ENCODE peak calls at places on chromosomes 6 and 20, in nine cellular contexts. B is heart left ventricle, Y is AG04450, Z is stomach, D is upper lobe of right lung, J is right cardiac atrium, K is WERI-Rb-1, A is neuronal stem cell, U is transverse colon. P is an unnamed sample.

GRCh38 chr20:31842471-31843157 is 2.8 kb downstream of the FOXS1 start:
- DNase-seq in B (peak; percentile 87), Y (no peak), Z (no peak), D (no peak), J (peak; percentile 79), K (no peak), A (no peak), U (no peak), P (no peak)

GRCh38 chr6:22227824-22228610 is 68.8 kb downstream of the PRL start:
- DNase-seq in B (no peak), Y (no peak), Z (no peak), D (no peak), J (no peak), K (no peak), A (no peak), U (no peak), P (no peak)

GRCh38 chr6:106525111-106525884 is 104.0 kb downstream of the RTN4IP1 start:
- DNase-seq in B (no peak), Y (no peak), Z (no peak), D (no peak), J (no peak), K (no peak), A (no peak), U (no peak), P (no peak)

GRCh38 chr6:13491538-13491937 is 4.1 kb upstream of the GFOD1 start:
- DNase-seq in B (no peak), Y (no peak), Z (no peak), D (no peak), J (no peak), K (no peak), A (no peak), U (no peak), P (no peak)

GRCh38 chr6:139135578-139136545 is 982 bp downstream of the HECA start:
- DNase-seq in B (peak; percentile 82), Y (no peak), Z (peak; percentile 72), D (peak; percentile 90), J (peak; percentile 76), K (peak; percentile 29), A (no peak), U (peak; percentile 78), P (peak; percentile 18)

GRCh38 chr6:47134476-47135189 is 92.5 kb upstream of the ADGRF1 start:
- DNase-seq in B (no peak), Y (peak; percentile 81), Z (no peak), D (no peak), J (no peak), K (no peak), A (no peak), U (no peak), P (no peak)

GRCh38 chr6:40307712-40308111 is 279.5 kb downstream of the LRFN2 start:
- DNase-seq in B (no peak), Y (no peak), Z (no peak), D (no peak), J (no peak), K (no peak), A (no peak), U (no peak), P (no peak)

GRCh38 chr6:117272886-117273285 is 7.5 kb downstream of the VGLL2 start:
- DNase-seq in B (no peak), Y (no peak), Z (no peak), D (no peak), J (no peak), K (no peak), A (no peak), U (no peak), P (no peak)

GRCh38 chr6:31125162-31125561 is 4.9 kb upstream of the CDSN start:
- DNase-seq in B (peak; percentile 63), Y (no peak), Z (peak; percentile 63), D (peak; percentile 78), J (peak; percentile 48), K (no peak), A (no peak), U (no peak), P (no peak)

GRCh38 chr6:144264270-144265060 is 20.7 kb upstream of the UTRN start:
- DNase-seq in B (no peak), Y (peak; percentile 82), Z (no peak), D (no peak), J (no peak), K (no peak), A (no peak), U (no peak), P (no peak)

GRCh38 chr6:168155193-168155592 is 76.2 kb upstream of the FRMD1 start:
- DNase-seq in B (peak; percentile 10), Y (no peak), Z (no peak), D (no peak), J (no peak), K (no peak), A (no peak), U (no peak), P (no peak)

GRCh38 chr6:35496036-35496850 is 636 bp downstream of the TEAD3 start:
- DNase-seq in B (peak; percentile 49), Y (no peak), Z (peak; percentile 54), D (peak; percentile 83), J (peak; percentile 62), K (no peak), A (peak; percentile 59), U (peak; percentile 58), P (no peak)

GRCh38 chr6:139736507-139736906 is 362.1 kb upstream of the CITED2 start:
- DNase-seq in B (no peak), Y (no peak), Z (no peak), D (no peak), J (no peak), K (no peak), A (no peak), U (no peak), P (no peak)

GRCh38 chr6:161618816-161619454 is 345.1 kb upstream of the AGPAT4 start:
- DNase-seq in B (no peak), Y (no peak), Z (no peak), D (no peak), J (peak; percentile 44), K (peak; percentile 79), A (peak; percentile 27), U (no peak), P (peak; percentile 56)

GRCh38 chr6:79597155-79597554 is 34.0 kb upstream of the SH3BGRL2 start:
- DNase-seq in B (no peak), Y (no peak), Z (no peak), D (no peak), J (no peak), K (no peak), A (no peak), U (no peak), P (no peak)
- H3K27ac ChIP-seq in B (no peak overlapping the region), Y (no peak overlapping the region), Z (no peak overlapping the region), D (no peak overlapping the region), J (no peak overlapping the region), K (no peak overlapping the region), A (no peak overlapping the region), U (no peak overlapping the region), P (no peak overlapping the region)

GRCh38 chr6:53320964-53321363 is 27.8 kb downstream of the ELOVL5 start:
- DNase-seq in B (no peak), Y (no peak), Z (no peak), D (no peak), J (no peak), K (no peak), A (no peak), U (no peak), P (no peak)

GRCh38 chr6:53322188-53323029 is 26.3 kb downstream of the ELOVL5 start:
- DNase-seq in B (no peak), Y (no peak), Z (no peak), D (no peak), J (no peak), K (no peak), A (no peak), U (no peak), P (no peak)

GRCh38 chr6:53317861-53318260 is 30.9 kb downstream of the ELOVL5 start:
- DNase-seq in B (no peak), Y (no peak), Z (no peak), D (no peak), J (no peak), K (no peak), A (no peak), U (no peak), P (no peak)

GRCh38 chr6:53318429-53318828 is 30.3 kb downstream of the ELOVL5 start:
- DNase-seq in B (no peak), Y (no peak), Z (no peak), D (no peak), J (no peak), K (no peak), A (no peak), U (no peak), P (no peak)

DNA sequence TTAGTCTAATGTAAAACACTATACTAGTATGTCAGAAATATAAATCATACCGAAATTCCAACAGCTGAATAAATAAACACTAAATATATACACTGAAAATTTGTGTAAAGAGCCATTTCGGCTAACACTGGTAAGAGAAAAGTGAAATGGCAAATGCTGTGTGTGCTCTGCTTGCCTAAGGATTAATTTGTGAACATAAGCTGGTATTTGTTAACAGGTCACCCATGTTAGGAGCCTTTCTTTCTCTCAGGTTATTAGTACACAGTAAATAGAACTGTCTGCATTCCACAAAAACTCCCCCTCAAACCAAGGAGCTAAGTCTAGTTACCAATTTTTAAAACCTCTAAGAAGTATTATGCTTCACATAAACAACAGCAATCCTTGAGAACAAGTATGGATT is 27.0 kb downstream of the ELOVL5 start:
- DNase-seq in B (no peak), Y (no peak), Z (no peak), D (no peak), J (no peak), K (no peak), A (no peak), U (no peak), P (no peak)
- H3K27ac ChIP-seq in B (peak overlapping the region; percentile 25), Y (no peak overlapping the region), Z (no peak overlapping the region), D (no peak overlapping the region), J (no peak overlapping the region), K (no peak overlapping the region), A (no peak overlapping the region), U (peak overlapping the region; percentile 53), P (no peak overlapping the region)

GRCh38 chr20:36836591-36837329 is 39.2 kb upstream of the TLDC2 start:
- DNase-seq in B (peak; percentile 51), Y (no peak), Z (peak; percentile 62), D (peak; percentile 79), J (peak; percentile 61), K (peak; percentile 89), A (no peak), U (peak; percentile 83), P (no peak)
- H3K27ac ChIP-seq in B (peak overlapping the region; percentile 62), Y (peak overlapping the region; percentile 31), Z (peak overlapping the region; percentile 75), D (peak overlapping the region; percentile 47), J (no peak overlapping the region), K (peak overlapping the region; percentile 47), A (peak overlapping the region; percentile 61), U (peak overlapping the region; percentile 87), P (peak overlapping the region; percentile 96)

GRCh38 chr6:154480144-154480639 is 30.3 kb downstream of the CNKSR3 start:
- DNase-seq in B (no peak), Y (no peak), Z (no peak), D (no peak), J (no peak), K (no peak), A (no peak), U (no peak), P (no peak)

GRCh38 chr6:154479388-154480143 is 30.9 kb downstream of the CNKSR3 start:
- DNase-seq in B (no peak), Y (peak; percentile 37), Z (no peak), D (no peak), J (no peak), K (no peak), A (no peak), U (no peak), P (no peak)

GRCh38 chr6:154485784-154486183 is 24.7 kb downstream of the CNKSR3 start:
- DNase-seq in B (no peak), Y (no peak), Z (no peak), D (no peak), J (no peak), K (no peak), A (no peak), U (peak; percentile 65), P (no peak)

GRCh38 chr6:154481541-154482013 is 28.9 kb downstream of the CNKSR3 start:
- DNase-seq in B (no peak), Y (no peak), Z (no peak), D (no peak), J (no peak), K (no peak), A (no peak), U (no peak), P (no peak)

GRCh38 chr6:154482858-154483257 is 27.6 kb downstream of the CNKSR3 start:
- DNase-seq in B (no peak), Y (no peak), Z (no peak), D (no peak), J (no peak), K (no peak), A (no peak), U (no peak), P (no peak)
- H3K27ac ChIP-seq in B (peak overlapping the region; percentile 13), Y (peak overlapping the region; percentile 31), Z (no peak overlapping the region), D (no peak overlapping the region), J (peak overlapping the region; percentile 34), K (no peak overlapping the region), A (no peak overlapping the region), U (peak overlapping the region; percentile 72), P (no peak overlapping the region)

P was measured in caudate nucleus.